ENCODE peak calls at places on chromosome 13, in five cellular contexts. F, T, Q, B and H are unnamed samples.

GRCh38 chr13:113947321-113948033 is 26.4 kb downstream of the C13orf46 start:
- DNase-seq in T (peak), F (no peak), B (no peak), Q (no peak), H (no peak)

GRCh38 chr13:47109028-47109427 is 212.2 kb upstream of the HTR2A start:
- DNase-seq in F (no peak), Q (no peak), T (no peak), B (no peak), H (peak)

GRCh38 chr13:60329221-60329983 is 67.6 kb upstream of the TDRD3 start:
- DNase-seq in Q (no peak), B (no peak), F (peak), T (peak), H (peak)

GRCh38 chr13:77326905-77327604 is at the start of gene MYCBP2:
- DNase-seq in F (peak), B (peak), T (peak), Q (peak), H (peak)

GRCh38 chr13:67355791-67356190 is 125.7 kb upstream of the PCDH9 start:
- DNase-seq in T (no peak), Q (no peak), B (no peak), F (no peak), H (no peak)

GRCh38 chr13:34161829-34162544 is 344.0 kb downstream of the RFC3 start:
- DNase-seq in T (no peak), F (peak), B (no peak), Q (no peak), H (peak)

GRCh38 chr13:99446242-99446641 is 55.0 kb upstream of the TM9SF2 start:
- DNase-seq in F (no peak), Q (no peak), B (no peak), T (peak), H (no peak)

GRCh38 chr13:109712187-109712601 is 74.2 kb downstream of the IRS2 start:
- DNase-seq in F (no peak), Q (no peak), T (no peak), B (no peak), H (no peak)

GRCh38 chr13:60412909-60413616 is 16.0 kb downstream of the TDRD3 start:
- DNase-seq in Q (no peak), F (no peak), T (no peak), B (no peak), H (no peak)